ENCODE peak calls at places on chromosomes 3 and 15, in nine cellular contexts. Y is fibroblast of lung, I is endothelial cell of umbilical vein, F is neuronal stem cell, U is A549, J is GM23248, R is mesendoderm, E is GM12878, Q is IMR-90. O is an unnamed sample.

GRCh38 chr3:102195198-102195948 is 239.4 kb upstream of the ZPLD1 start:
- DNase-seq in Y (peak), I (no peak), F (no peak), U (peak), J (no peak), R (no peak), E (no peak), Q (no peak), O (no peak)

GRCh38 chr3:179603831-179604230 is 607 bp downstream of the MRPL47 start:
- DNase-seq in Y (peak), I (no peak), F (no peak), U (no peak), J (peak), R (no peak), E (no peak), Q (no peak), O (no peak)

GRCh38 chr3:149784064-149784704 is 8.2 kb downstream of the ANKUB1 start:
- DNase-seq in Y (peak), I (peak), F (no peak), U (peak), J (peak), R (peak), E (no peak), Q (peak), O (no peak)

GRCh38 chr15:80489030-80489594 is 84.9 kb downstream of the ARNT2 start:
- DNase-seq in Y (peak), I (peak), F (no peak), U (no peak), J (peak), R (no peak), E (no peak), Q (peak), O (no peak)

GRCh38 chr3:54146383-54147239 is 24.3 kb downstream of the CACNA2D3 start:
- DNase-seq in Y (peak), I (no peak), F (no peak), U (peak), J (peak), R (peak), E (no peak), Q (no peak), O (peak)

GRCh38 chr15:37995461-37996347 is 61.3 kb downstream of the TMCO5A start:
- DNase-seq in Y (peak), I (peak), F (peak), U (peak), J (peak), R (peak), E (peak), Q (peak), O (peak)

GRCh38 chr3:193960485-193961172 is 175.3 kb upstream of the HES1 start:
- DNase-seq in Y (peak), I (peak), F (no peak), U (no peak), J (peak), R (no peak), E (no peak), Q (no peak), O (no peak)

GRCh38 chr3:191382661-191383060 is 52.3 kb upstream of the UTS2B start:
- DNase-seq in Y (no peak), I (no peak), F (no peak), U (no peak), J (no peak), R (no peak), E (no peak), Q (no peak), O (no peak)

GRCh38 chr3:14879161-14879888 is 60.6 kb downstream of the FGD5 start:
- DNase-seq in Y (no peak), I (no peak), F (no peak), U (peak), J (no peak), R (peak), E (no peak), Q (no peak), O (no peak)

GRCh38 chr3:67357610-67358458 is 296.6 kb downstream of the SUCLG2 start:
- DNase-seq in Y (peak), I (peak), F (peak), U (peak), J (peak), R (peak), E (no peak), Q (peak), O (peak)

GRCh38 chr3:151925876-151926275 is 52.4 kb downstream of the SUCNR1 start:
- DNase-seq in Y (peak), I (peak), F (no peak), U (peak), J (peak), R (no peak), E (no peak), Q (peak), O (peak)

GRCh38 chr3:50624634-50625033 is 7.7 kb downstream of the MAPKAPK3 start:
- DNase-seq in Y (peak), I (no peak), F (no peak), U (no peak), J (no peak), R (peak), E (no peak), Q (no peak), O (no peak)

GRCh38 chr3:118981494-118982134 is 53.0 kb downstream of the IGSF11 start:
- DNase-seq in Y (no peak), I (no peak), F (no peak), U (no peak), J (no peak), R (no peak), E (no peak), Q (no peak), O (no peak)

GRCh38 chr3:49353022-49353421 is 5.1 kb downstream of the GPX1 start:
- DNase-seq in Y (no peak), I (no peak), F (no peak), U (no peak), J (peak), R (no peak), E (no peak), Q (no peak), O (no peak)

GRCh38 chr3:8938021-8938420 is 25.3 kb downstream of the RAD18 start:
- DNase-seq in Y (peak), I (peak), F (no peak), U (peak), J (peak), R (peak), E (no peak), Q (peak), O (peak)

GRCh38 chr3:164048451-164048850 is 1029.8 kb downstream of the SI start:
- DNase-seq in Y (no peak), I (no peak), F (no peak), U (no peak), J (no peak), R (no peak), E (no peak), Q (no peak), O (no peak)

DNA sequence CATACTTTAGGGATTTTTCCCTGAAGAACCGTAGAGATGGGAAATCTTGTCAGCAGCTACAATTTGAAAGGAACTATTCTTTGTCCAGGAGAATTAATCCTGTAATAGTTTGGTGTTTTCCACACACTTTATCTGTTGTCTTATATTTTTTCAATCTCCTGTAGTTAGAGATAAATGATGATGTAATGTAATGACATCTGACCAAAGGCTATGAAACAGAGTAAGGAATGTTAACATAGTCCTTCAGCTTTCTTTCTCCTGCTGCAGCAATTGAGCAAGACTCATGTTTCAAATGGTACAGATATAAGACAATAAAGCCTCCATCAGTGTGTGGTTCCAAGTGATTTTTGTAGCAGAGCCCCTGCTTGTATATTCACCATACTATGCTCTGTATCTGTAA is 1028.5 kb downstream of the SI start:
- DNase-seq in Y (no peak), I (no peak), F (no peak), U (no peak), J (no peak), R (no peak), E (no peak), Q (no peak), O (no peak)
- H3K4me2 ChIP-seq in Y (no peak), I (no peak), F (no peak), U (no peak), J (no peak), R (no peak), E (no peak), Q (no peak), O (no peak)

GRCh38 chr3:187969581-187969950 is 184.4 kb upstream of the LPP start:
- DNase-seq in Y (no peak), I (no peak), F (no peak), U (no peak), J (no peak), R (no peak), E (no peak), Q (no peak), O (no peak)

GRCh38 chr3:187970106-187970505 is 183.9 kb upstream of the LPP start:
- DNase-seq in Y (no peak), I (no peak), F (no peak), U (no peak), J (no peak), R (no peak), E (no peak), Q (no peak), O (no peak)

GRCh38 chr3:187972454-187972853 is 181.5 kb upstream of the LPP start:
- DNase-seq in Y (no peak), I (no peak), F (no peak), U (no peak), J (no peak), R (no peak), E (no peak), Q (no peak), O (no peak)

GRCh38 chr3:187973977-187974856 is 179.7 kb upstream of the LPP start:
- DNase-seq in Y (no peak), I (no peak), F (no peak), U (no peak), J (no peak), R (no peak), E (no peak), Q (no peak), O (no peak)

DNA sequence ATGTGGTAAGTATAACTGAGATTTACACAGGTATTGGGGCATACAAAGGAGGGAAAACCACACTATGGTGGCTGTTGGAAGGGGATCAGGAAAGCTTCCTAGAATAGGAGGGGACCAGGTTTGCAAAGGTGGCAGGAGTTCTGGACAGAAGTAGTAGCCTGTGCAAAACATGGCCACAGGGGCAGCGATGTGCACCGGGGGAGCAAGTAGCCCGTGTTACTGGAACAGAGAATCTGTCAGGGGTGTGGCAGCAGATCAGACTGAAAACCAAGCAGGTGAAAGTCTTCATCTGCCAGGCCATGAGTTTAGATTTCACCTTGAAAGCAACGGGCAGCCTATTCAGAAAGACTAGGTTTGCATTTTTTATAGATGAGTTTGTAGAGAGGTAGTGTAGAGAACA is 182.3 kb upstream of the LPP start:
- DNase-seq in Y (no peak), I (no peak), F (no peak), U (no peak), J (no peak), R (no peak), E (no peak), Q (no peak), O (no peak)
- H3K4me2 ChIP-seq in Y (no peak), I (no peak), F (no peak), U (peak), J (no peak), R (no peak), E (no peak), Q (no peak), O (no peak)

GRCh38 chr3:27472166-27472565 is 12.0 kb downstream of the SLC4A7 start:
- DNase-seq in Y (no peak), I (no peak), F (no peak), U (no peak), J (no peak), R (no peak), E (no peak), Q (no peak), O (no peak)
- H3K4me2 ChIP-seq in Y (no peak), I (no peak), F (no peak), U (no peak), J (peak), R (no peak), E (no peak), Q (no peak), O (no peak)

GRCh38 chr3:111735271-111735758 is 123.8 kb upstream of the PHLDB2 start:
- DNase-seq in Y (peak), I (peak), F (no peak), U (peak), J (peak), R (peak), E (no peak), Q (peak), O (no peak)

GRCh38 chr3:111737056-111737711 is 121.9 kb upstream of the PHLDB2 start:
- DNase-seq in Y (no peak), I (peak), F (no peak), U (no peak), J (no peak), R (no peak), E (no peak), Q (no peak), O (no peak)

GRCh38 chr3:111734652-111735051 is 124.4 kb upstream of the PHLDB2 start:
- DNase-seq in Y (no peak), I (no peak), F (no peak), U (no peak), J (no peak), R (no peak), E (no peak), Q (no peak), O (no peak)

GRCh38 chr3:111737712-111738097 is 121.4 kb upstream of the PHLDB2 start:
- DNase-seq in Y (peak), I (no peak), F (no peak), U (peak), J (peak), R (no peak), E (no peak), Q (peak), O (no peak)

DNA sequence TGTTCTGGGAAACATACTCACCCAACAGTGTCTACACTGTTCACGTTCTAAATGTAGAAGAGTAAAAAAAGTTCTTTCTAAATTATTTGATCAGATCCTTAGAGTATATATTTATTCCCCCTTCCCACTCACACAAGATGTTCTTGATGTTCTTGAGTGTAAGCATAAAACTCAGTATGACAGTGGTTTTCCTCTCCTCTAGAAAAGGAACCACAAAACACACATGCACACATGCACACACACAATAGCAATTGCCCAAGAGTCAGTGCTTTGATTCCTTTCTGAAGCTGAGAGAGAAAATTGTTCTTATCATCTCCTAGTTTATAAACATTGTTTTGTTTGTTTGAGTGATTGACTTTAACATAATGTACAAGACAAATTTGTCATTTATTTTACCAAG is 123.2 kb upstream of the PHLDB2 start:
- DNase-seq in Y (peak), I (no peak), F (no peak), U (no peak), J (no peak), R (no peak), E (no peak), Q (no peak), O (no peak)
- H3K4me2 ChIP-seq in Y (no peak), I (no peak), F (no peak), U (peak), J (peak), R (no peak), E (no peak), Q (no peak), O (no peak)

GRCh38 chr15:78840661-78841060 is 29.4 kb upstream of the ADAMTS7 start:
- DNase-seq in Y (peak), I (no peak), F (no peak), U (no peak), J (peak), R (peak), E (no peak), Q (no peak), O (peak)
- H3K4me2 ChIP-seq in Y (no peak), I (no peak), F (no peak), U (no peak), J (no peak), R (no peak), E (peak), Q (no peak), O (no peak)

GRCh38 chr3:143824675-143825074 is 23.6 kb downstream of the SLC9A9 start:
- DNase-seq in Y (no peak), I (no peak), F (no peak), U (no peak), J (peak), R (no peak), E (no peak), Q (no peak), O (no peak)
- H3K4me2 ChIP-seq in Y (peak), I (no peak), F (no peak), U (no peak), J (no peak), R (no peak), E (peak), Q (no peak), O (no peak)

DNA sequence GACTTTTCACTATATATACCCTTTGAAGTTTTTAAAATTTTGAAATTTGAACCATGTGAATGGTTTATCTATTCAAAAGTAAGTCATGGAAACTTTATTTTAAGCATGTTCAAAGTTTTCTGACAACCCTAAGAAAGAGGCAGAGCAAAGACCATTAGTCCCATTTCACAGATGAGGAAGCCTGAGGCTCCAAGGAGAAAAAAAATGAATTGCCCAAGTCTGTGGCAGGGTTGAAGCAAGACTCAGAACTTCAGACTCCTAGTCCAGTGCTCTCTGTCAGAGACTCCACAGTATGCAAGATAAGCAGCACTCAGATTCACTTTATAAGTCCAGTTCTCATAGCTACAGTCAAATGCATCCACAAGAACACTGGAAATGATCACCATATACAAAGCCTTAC is 4.5 kb downstream of the RAB43 start:
- DNase-seq in Y (no peak), I (no peak), F (no peak), U (no peak), J (no peak), R (no peak), E (no peak), Q (no peak), O (no peak)
- H3K4me2 ChIP-seq in Y (no peak), I (no peak), F (no peak), U (no peak), J (no peak), R (no peak), E (no peak), Q (no peak), O (no peak)

GRCh38 chr15:96087180-96087886 is 243.2 kb upstream of the NR2F2 start:
- DNase-seq in Y (no peak), I (peak), F (peak), U (no peak), J (no peak), R (peak), E (no peak), Q (no peak), O (peak)
- H3K4me2 ChIP-seq in Y (no peak), I (no peak), F (peak), U (no peak), J (no peak), R (no peak), E (peak), Q (peak), O (peak)

GRCh38 chr3:132662212-132662611 is 2.1 kb downstream of the UBA5 start:
- DNase-seq in Y (no peak), I (no peak), F (no peak), U (no peak), J (no peak), R (no peak), E (no peak), Q (no peak), O (no peak)
- H3K4me2 ChIP-seq in Y (peak), I (peak), F (no peak), U (peak), J (peak), R (no peak), E (peak), Q (no peak), O (peak)